ENCODE peak calls at places on chromosome 14, in five cellular contexts. V, Q, T, R and P are unnamed samples.

GRCh38 chr14:41606249-41607118 is at the start of gene LRFN5:
- DNase-seq in V (no peak), Q (peak; percentile 5), T (no peak), R (no peak), P (no peak)

GRCh38 chr14:35470775-35471174 is 63.2 kb upstream of the INSM2 start:
- DNase-seq in V (no peak), Q (peak; percentile 8), T (no peak), R (no peak), P (no peak)

GRCh38 chr14:46344327-46344937 is 307.1 kb downstream of the RPL10L start:
- DNase-seq in V (no peak), Q (peak; percentile 3), T (no peak), R (peak; percentile 15), P (no peak)

GRCh38 chr14:49526101-49526500 is 60.1 kb downstream of the RPS29 start:
- DNase-seq in V (no peak), Q (no peak), T (no peak), R (no peak), P (no peak)

GRCh38 chr14:89673499-89674225 is 256.6 kb upstream of the FOXN3 start:
- DNase-seq in V (no peak), Q (no peak), T (no peak), R (no peak), P (no peak)

GRCh38 chr14:21748869-21749303 is 75.3 kb upstream of the OR4E1 start:
- DNase-seq in V (peak; percentile 23), Q (peak; percentile 5), T (no peak), R (peak; percentile 56), P (no peak)

GRCh38 chr14:26531894-26532293 is 65.9 kb downstream of the NOVA1 start:
- DNase-seq in V (no peak), Q (no peak), T (no peak), R (peak; percentile 13), P (no peak)

GRCh38 chr14:95328876-95329503 is 9.3 kb upstream of the CLMN start:
- DNase-seq in V (no peak), Q (no peak), T (no peak), R (no peak), P (no peak)

GRCh38 chr14:89767861-89768268 is 186.7 kb downstream of the EFCAB11 start:
- DNase-seq in V (no peak), Q (no peak), T (peak; percentile 22), R (peak; percentile 38), P (peak; percentile 22)

GRCh38 chr14:37663498-37663897 is 68.1 kb downstream of the TTC6 start:
- DNase-seq in V (no peak), Q (no peak), T (no peak), R (no peak), P (no peak)

GRCh38 chr14:75363570-75364227 is 64.1 kb upstream of the JDP2 start:
- DNase-seq in V (no peak), Q (no peak), T (no peak), R (no peak), P (no peak)

GRCh38 chr14:21974741-21975140 is 301.1 kb upstream of the OR4E1 start:
- DNase-seq in V (no peak), Q (no peak), T (no peak), R (no peak), P (no peak)

GRCh38 chr14:81323621-81324400 is 76.3 kb downstream of the STON2 start:
- DNase-seq in V (peak; percentile 29), Q (no peak), T (no peak), R (no peak), P (no peak)

GRCh38 chr14:64417042-64417770 is 29.1 kb downstream of the MTHFD1 start:
- DNase-seq in V (no peak), Q (no peak), T (no peak), R (no peak), P (no peak)

GRCh38 chr14:59394268-59394667 is 70.9 kb downstream of the GPR135 start:
- DNase-seq in V (no peak), Q (no peak), T (no peak), R (no peak), P (no peak)

GRCh38 chr14:94111276-94112095 is 950 bp downstream of the IFI27 start:
- DNase-seq in V (no peak), Q (no peak), T (no peak), R (no peak), P (no peak)

GRCh38 chr14:87615822-87616679 is 376.9 kb downstream of the GALC start:
- DNase-seq in V (peak; percentile 36), Q (peak; percentile 49), T (peak; percentile 15), R (peak; percentile 44), P (peak; percentile 24)

GRCh38 chr14:51147183-51147582 is 52.3 kb upstream of the TRIM9 start:
- DNase-seq in V (no peak), Q (no peak), T (no peak), R (peak; percentile 6), P (no peak)

DNA sequence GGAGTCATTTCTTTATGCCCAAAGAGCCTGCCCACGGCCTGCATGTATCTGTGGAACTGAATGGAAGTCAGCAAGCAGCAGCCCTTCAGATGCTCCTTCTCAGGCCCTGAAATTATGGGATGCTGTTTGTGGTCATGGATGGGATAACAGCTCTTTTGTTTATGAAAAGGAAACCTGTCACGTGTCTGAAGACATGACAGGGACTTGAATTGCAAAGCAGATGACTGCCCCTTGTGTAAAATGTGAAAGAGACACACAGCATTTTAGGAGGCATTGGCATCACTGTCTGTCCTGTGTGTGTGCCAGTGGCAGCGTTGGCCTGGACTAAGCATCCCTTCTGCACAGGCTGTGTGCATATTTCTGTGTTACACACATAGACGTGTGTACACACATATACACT is 192.1 kb downstream of the VRK1 start:
- DNase-seq in V (no peak), Q (no peak), T (no peak), R (no peak), P (no peak)
- TF ChIP-seq TAF1 in V (no peak), Q (no peak), T (no peak), R (no peak), P (no peak)

GRCh38 chr14:73231874-73232851 is 5.1 kb upstream of the PAPLN start:
- DNase-seq in V (peak; percentile 47), Q (peak; percentile 34), T (no peak), R (peak; percentile 69), P (no peak)
- TF ChIP-seq POLR2AphosphoS5 in V (no peak), Q (no peak), T (no peak), R (no peak), P (no peak)

GRCh38 chr14:104972301-104973211 is 5.6 kb downstream of the AHNAK2 start:
- DNase-seq in V (no peak), Q (no peak), T (no peak), R (no peak), P (no peak)

GRCh38 chr14:104969741-104970230 is 8.4 kb downstream of the AHNAK2 start:
- DNase-seq in V (no peak), Q (no peak), T (no peak), R (no peak), P (no peak)

GRCh38 chr14:104968541-104969401 is 9.4 kb downstream of the AHNAK2 start:
- DNase-seq in V (no peak), Q (no peak), T (no peak), R (no peak), P (no peak)

GRCh38 chr14:104971447-104972240 is 6.5 kb downstream of the AHNAK2 start:
- DNase-seq in V (no peak), Q (no peak), T (no peak), R (no peak), P (no peak)

DNA sequence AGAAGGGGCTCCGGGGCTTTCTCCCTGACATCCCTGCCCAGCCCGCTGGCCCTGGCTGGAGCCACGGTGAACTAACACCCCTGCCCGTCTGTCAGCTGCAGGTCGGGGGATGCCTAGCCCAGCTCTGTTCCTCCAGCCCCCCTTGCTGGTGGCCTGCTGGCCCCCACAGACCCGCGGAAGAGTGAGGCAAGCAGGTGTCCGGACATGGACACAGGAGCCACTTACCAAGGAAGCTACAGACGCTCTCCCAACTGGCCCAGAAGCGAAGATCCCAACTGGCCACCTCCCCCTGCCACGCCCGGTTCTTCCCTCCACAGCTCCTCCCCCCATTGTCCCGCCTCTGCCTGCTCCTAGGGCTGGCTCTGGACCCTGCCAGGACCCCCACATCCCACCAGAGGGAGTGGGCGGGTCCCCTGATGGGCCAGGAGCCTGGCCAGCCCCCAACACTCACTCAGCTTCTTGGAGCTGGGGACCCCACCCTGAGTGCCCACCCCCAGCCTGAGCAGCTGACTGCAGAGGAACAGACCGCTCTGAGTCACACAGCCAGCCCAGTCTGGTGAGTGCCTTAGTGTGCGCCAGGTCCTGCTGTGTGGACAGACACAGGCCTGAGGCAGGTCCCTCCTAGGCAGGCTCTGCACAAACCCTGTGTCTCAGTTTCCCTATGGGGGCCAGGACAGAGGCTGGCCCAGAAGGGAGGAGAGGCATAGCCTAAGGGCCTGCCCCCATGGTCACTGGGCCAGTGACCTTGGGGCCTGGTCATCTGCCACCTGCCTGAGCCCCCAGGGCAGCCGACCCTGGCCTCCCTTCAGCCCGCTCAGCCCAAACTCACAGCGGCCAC is 7.7 kb downstream of the AHNAK2 start:
- DNase-seq in V (no peak), Q (peak; percentile 37), T (no peak), R (no peak), P (no peak)
- TF ChIP-seq POLR2A in V (no peak), Q (no peak), T (no peak), R (no peak), P (no peak)

DNA sequence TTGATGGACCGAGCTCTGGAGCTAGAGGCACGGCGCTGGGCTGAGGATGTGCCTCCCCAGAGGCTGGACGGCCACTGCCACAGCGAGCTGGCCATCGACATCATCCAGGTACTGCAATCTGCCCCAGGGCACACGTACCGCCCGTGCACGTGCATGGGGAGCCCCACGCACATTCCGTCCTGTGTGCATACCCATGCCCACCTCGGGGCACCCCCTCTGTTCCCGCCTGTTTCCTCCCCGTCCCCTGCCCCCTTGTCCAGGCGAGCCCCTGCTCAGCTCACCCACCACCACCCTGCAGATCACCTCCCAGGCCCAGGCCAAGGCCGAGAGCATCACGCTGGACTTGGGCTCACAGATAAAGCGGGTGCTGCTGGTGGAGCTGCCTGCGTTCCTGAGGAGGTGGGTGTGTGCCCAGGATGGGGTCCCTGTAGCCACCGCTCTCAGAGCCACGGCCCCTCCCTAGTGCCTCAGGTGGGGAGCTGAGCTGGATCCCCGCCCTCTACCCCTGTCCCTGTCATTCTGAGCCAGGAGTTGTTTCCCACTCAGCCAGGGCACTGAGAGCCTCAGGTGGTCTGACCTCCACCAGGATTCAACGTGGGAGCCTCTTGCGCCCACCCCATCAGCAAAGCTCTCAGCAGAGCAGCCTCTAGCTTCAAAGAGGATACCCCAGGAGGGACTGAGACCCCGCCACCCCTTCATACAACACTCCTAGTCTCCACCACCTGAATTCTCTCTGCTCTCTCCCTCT is 6.9 kb downstream of the TNFAIP2 start:
- DNase-seq in V (no peak), Q (no peak), T (no peak), R (no peak), P (no peak)
- TF ChIP-seq TAF1 in V (no peak), Q (no peak), T (no peak), R (no peak), P (no peak)

GRCh38 chr14:54625158-54625557 is 58.2 kb downstream of the SAMD4A start:
- DNase-seq in V (no peak), Q (no peak), T (no peak), R (no peak), P (no peak)
- TF ChIP-seq POLR2AphosphoS5 in V (no peak), Q (no peak), T (no peak), R (no peak), P (no peak)

DNA sequence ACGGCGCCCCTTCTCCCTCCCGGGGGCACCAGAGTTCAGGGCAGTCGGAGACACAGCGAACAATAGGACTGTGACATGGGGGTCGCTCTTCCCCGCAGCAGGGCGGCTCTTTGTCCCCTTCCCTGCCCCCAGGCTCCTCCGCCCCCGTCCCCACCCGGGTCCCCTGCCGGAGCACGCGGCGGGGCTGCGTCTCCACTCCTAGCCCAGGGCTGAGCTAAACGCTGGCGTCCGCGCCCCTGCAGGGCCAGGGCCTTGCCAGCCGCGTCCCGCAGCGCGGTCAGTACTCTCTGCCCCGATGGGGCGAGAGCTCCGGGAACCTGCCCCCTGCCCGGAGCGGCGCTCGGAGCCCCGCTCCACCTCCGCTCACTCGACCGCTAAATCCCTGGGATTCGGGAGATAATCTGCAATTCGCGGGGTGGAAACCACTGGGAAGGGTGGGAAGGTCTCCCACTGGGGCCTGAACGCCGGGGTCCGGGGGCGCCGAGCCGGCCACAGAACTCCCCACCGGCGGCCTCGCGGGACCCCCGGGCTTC is 825 bp upstream of the CCDC85C start:
- DNase-seq in V (no peak), Q (peak; percentile 39), T (peak; percentile 48), R (no peak), P (no peak)
- TF ChIP-seq POLR2A in V (no peak), Q (peak; percentile 46), T (no peak), R (peak; percentile 7), P (no peak)